ENCODE peak calls at places on chromosomes 2 and 18, in eight cellular contexts. F is fibroblast of villous mesenchyme; U is CD4-positive, alpha-beta T cell; V is H1; I is left lung; L is B cell; X is nephron progenitor cell; W is fibroblast of mammary gland. N is an unnamed sample.
A peak's percentile ranks its signal among the peaks of the same experiment; 100 is the strongest.

GRCh38 chr2:239155806-239156480 is 244.9 kb downstream of the HDAC4 start:
- DNase-seq in F (no peak), U (peak; percentile 12), V (no peak), I (peak; percentile 44), L (no peak), X (no peak), W (no peak), N (no peak)

GRCh38 chr2:169038338-169038757 is 7.2 kb upstream of the ABCB11 start:
- DNase-seq in F (no peak), U (no peak), V (no peak), I (no peak), L (no peak), X (no peak), W (peak; percentile 75), N (no peak)

GRCh38 chr2:76212305-76212985 is 501.7 kb upstream of the GCFC2 start:
- DNase-seq in F (no peak), U (no peak), V (no peak), I (no peak), L (no peak), X (no peak), W (no peak), N (no peak)

GRCh38 chr2:167943877-167944276 is 303.5 kb downstream of the STK39 start:
- DNase-seq in F (peak; percentile 6), U (no peak), V (no peak), I (no peak), L (no peak), X (no peak), W (peak; percentile 10), N (no peak)

GRCh38 chr2:207288628-207289027 is 122.9 kb upstream of the KLF7 start:
- DNase-seq in F (no peak), U (no peak), V (no peak), I (no peak), L (no peak), X (no peak), W (peak; percentile 38), N (no peak)

GRCh38 chr2:126041648-126042047 is 614.3 kb upstream of the GYPC start:
- DNase-seq in F (no peak), U (no peak), V (no peak), I (no peak), L (no peak), X (no peak), W (no peak), N (no peak)

GRCh38 chr2:37637985-37638384 is 33.5 kb downstream of the CDC42EP3 start:
- DNase-seq in F (peak; percentile 45), U (no peak), V (no peak), I (no peak), L (no peak), X (no peak), W (peak; percentile 32), N (no peak)

GRCh38 chr18:34772887-34773286 is 62.8 kb downstream of the DTNA start:
- DNase-seq in F (peak; percentile 40), U (no peak), V (no peak), I (no peak), L (no peak), X (no peak), W (peak; percentile 61), N (no peak)

GRCh38 chr2:171615071-171615470 is 72.2 kb upstream of the DYNC1I2 start:
- DNase-seq in F (peak; percentile 47), U (no peak), V (no peak), I (no peak), L (no peak), X (no peak), W (peak; percentile 57), N (no peak)

GRCh38 chr2:107402330-107402729 is 424.4 kb upstream of the RGPD4 start:
- DNase-seq in F (no peak), U (no peak), V (no peak), I (no peak), L (no peak), X (no peak), W (no peak), N (no peak)

GRCh38 chr2:133885847-133886246 is 317.6 kb upstream of the NCKAP5 start:
- DNase-seq in F (no peak), U (no peak), V (no peak), I (peak; percentile 74), L (no peak), X (no peak), W (no peak), N (no peak)

GRCh38 chr18:49189772-49190171 is 239.0 kb upstream of the SMAD7 start:
- DNase-seq in F (peak; percentile 44), U (no peak), V (no peak), I (no peak), L (no peak), X (no peak), W (no peak), N (no peak)

GRCh38 chr2:109473616-109474318 is 140.0 kb downstream of the SEPTIN10 start:
- DNase-seq in F (no peak), U (no peak), V (no peak), I (no peak), L (no peak), X (no peak), W (no peak), N (no peak)

GRCh38 chr2:109476908-109477441 is 136.8 kb downstream of the SEPTIN10 start:
- DNase-seq in F (no peak), U (no peak), V (no peak), I (no peak), L (no peak), X (no peak), W (no peak), N (no peak)

GRCh38 chr2:109474319-109474825 is 139.4 kb downstream of the SEPTIN10 start:
- DNase-seq in F (no peak), U (no peak), V (no peak), I (no peak), L (no peak), X (no peak), W (no peak), N (no peak)

GRCh38 chr2:109473006-109473380 is 140.8 kb downstream of the SEPTIN10 start:
- DNase-seq in F (no peak), U (no peak), V (no peak), I (no peak), L (no peak), X (no peak), W (no peak), N (no peak)

DNA sequence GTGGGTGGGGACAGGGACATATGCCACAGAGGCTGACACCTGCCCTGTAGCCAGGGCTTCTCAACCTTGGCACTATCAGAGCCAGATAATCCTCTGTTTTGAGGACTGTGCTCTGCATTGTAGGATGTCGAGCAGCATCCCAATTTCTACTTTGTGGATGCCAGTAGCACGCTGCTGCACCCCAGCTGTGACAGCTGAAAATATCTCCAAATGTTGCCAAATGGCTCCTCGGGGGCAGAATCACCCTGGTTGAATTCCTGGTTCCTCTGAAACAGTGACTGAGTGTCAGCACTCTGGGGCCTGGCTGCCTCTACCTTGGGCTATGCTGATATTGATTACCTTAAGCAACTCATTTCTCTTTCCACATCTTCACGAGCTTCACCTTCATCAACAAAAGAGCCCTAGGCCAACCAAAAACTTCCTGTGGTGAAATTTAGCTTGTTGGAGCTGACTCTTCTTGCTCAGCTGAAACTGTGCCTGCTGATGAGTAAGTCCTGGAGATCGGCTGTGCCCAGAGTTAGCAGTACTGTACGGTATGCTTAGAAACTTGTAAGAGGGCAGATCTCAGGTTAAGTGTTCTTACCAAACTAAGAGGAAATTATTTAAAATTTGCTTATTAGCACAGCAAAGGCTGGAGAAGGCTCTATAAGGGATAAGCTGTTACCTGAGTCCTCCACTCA is 138.1 kb downstream of the SEPTIN10 start:
- DNase-seq in F (peak; percentile 33), U (no peak), V (no peak), I (no peak), L (no peak), X (no peak), W (peak; percentile 67), N (no peak)
- TF ChIP-seq CTCF in F (no peak), U (no peak), V (no peak), I (no peak), L (no peak), X (no peak), W (no peak), N (no peak)

DNA sequence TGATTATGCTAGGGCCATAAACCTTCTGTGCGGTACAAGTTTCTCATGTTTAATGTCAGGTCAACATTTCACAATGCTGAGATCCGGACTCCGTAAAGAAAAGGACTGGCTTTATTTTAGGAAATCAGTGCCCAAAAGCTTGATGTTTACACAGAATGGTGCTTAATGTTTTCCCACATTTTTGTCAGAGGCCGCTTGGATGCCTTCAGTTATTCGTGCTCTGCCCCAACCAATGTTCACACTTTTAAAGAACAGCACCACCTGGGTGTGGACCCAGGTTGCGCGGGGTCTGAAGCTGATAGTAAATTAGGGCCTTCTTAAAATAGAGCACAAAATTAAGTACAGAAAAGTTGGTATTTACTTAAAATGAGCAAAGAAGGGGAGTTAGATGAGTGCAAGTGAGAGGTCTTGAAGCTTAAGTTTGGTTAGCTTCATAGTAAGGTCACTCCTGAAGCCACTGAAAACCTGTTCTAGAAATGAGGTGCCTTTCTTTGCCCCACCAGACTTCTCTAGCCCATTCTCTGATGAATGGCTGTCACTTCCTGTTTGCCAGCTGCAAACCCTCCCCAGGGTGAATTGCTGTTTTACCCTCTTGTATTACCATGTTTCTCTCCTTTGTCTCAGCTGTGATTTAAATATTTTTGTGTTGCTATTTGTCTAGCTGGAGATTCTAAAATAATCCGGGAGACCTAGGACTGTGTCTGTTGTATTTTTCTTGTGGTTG is 20.5 kb downstream of the SLC3A1 start:
- DNase-seq in F (no peak), U (no peak), V (no peak), I (no peak), L (no peak), X (no peak), W (no peak), N (no peak)
- TF ChIP-seq CTCF in F (peak; percentile 3), U (no peak), V (peak; percentile 51), I (no peak), L (no peak), X (no peak), W (peak; percentile 6), N (no peak)

GRCh38 chr18:44126598-44126997 is 554.1 kb upstream of the SETBP1 start:
- DNase-seq in F (no peak), U (no peak), V (no peak), I (no peak), L (no peak), X (no peak), W (no peak), N (no peak)

GRCh38 chr18:44133483-44133882 is 547.2 kb upstream of the SETBP1 start:
- DNase-seq in F (no peak), U (no peak), V (no peak), I (no peak), L (no peak), X (no peak), W (no peak), N (no peak)

GRCh38 chr18:44128365-44128764 is 552.3 kb upstream of the SETBP1 start:
- DNase-seq in F (no peak), U (no peak), V (no peak), I (no peak), L (no peak), X (no peak), W (peak; percentile 44), N (no peak)

GRCh38 chr18:44134447-44134846 is 546.2 kb upstream of the SETBP1 start:
- DNase-seq in F (no peak), U (no peak), V (no peak), I (no peak), L (no peak), X (no peak), W (no peak), N (no peak)

GRCh38 chr18:44130365-44130942 is 550.2 kb upstream of the SETBP1 start:
- DNase-seq in F (peak; percentile 26), U (no peak), V (no peak), I (no peak), L (peak; percentile 19), X (peak; percentile 45), W (peak; percentile 60), N (no peak)
- TF ChIP-seq CTCF in F (peak; percentile 63), U (no peak), V (peak; percentile 72), I (peak; percentile 60), L (peak; percentile 65), X (peak; percentile 76), W (peak; percentile 84), N (peak; percentile 57)

GRCh38 chr2:201860541-201861154 is 54.3 kb downstream of the CDK15 start:
- DNase-seq in F (peak; percentile 84), U (no peak), V (no peak), I (no peak), L (peak; percentile 56), X (peak; percentile 48), W (peak; percentile 86), N (no peak)
- TF ChIP-seq CTCF in F (peak; percentile 89), U (peak; percentile 75), V (peak; percentile 96), I (peak; percentile 74), L (peak; percentile 88), X (peak; percentile 81), W (peak; percentile 93), N (peak; percentile 69)